ENCODE peak calls at places on chromosomes 6 and 20, in seven cellular contexts. One of them, this sample, is unnamed.

GRCh38 chr20:51345601-51346101 is 196.9 kb downstream of the NFATC2 start:
- DNase-seq in GM23248: peak
- DNase-seq in ELF-1: no peak
- DNase-seq in ELR: peak
- DNase-seq in fibroblast of the aortic adventitia: peak
- DNase-seq in stimulated activated CD4-positive, alpha-beta T cell treated with anti-CD3 and anti-CD28 coated beads, Interleukin-12 subunit alpha, Interleukin-12 subunit beta, amount 100 ng/mL, for 24 hours: no peak
- DNase-seq in GOT3: peak
- DNase-seq in this sample: no peak

GRCh38 chr6:10976571-10976970 is 67.5 kb downstream of the ELOVL2 start:
- DNase-seq in ELR: no peak
- DNase-seq in ELF-1: peak
- DNase-seq in stimulated activated CD4-positive, alpha-beta T cell treated with anti-CD3 and anti-CD28 coated beads, Interleukin-12 subunit alpha, Interleukin-12 subunit beta, amount 100 ng/mL, for 24 hours: no peak
- DNase-seq in GM23248: peak
- DNase-seq in fibroblast of the aortic adventitia: no peak
- DNase-seq in GOT3: no peak
- DNase-seq in this sample: no peak

GRCh38 chr20:62382306-62383198 is 4.4 kb upstream of the RPS21 start:
- DNase-seq in fibroblast of the aortic adventitia: peak
- DNase-seq in stimulated activated CD4-positive, alpha-beta T cell treated with anti-CD3 and anti-CD28 coated beads, Interleukin-12 subunit alpha, Interleukin-12 subunit beta, amount 100 ng/mL, for 24 hours: peak
- DNase-seq in GM23248: peak
- DNase-seq in GOT3: no peak
- DNase-seq in ELF-1: peak
- DNase-seq in ELR: peak
- DNase-seq in this sample: no peak

GRCh38 chr20:17501701-17502100 is 29.5 kb downstream of the BFSP1 start:
- DNase-seq in GOT3: no peak
- DNase-seq in ELR: no peak
- DNase-seq in ELF-1: no peak
- DNase-seq in stimulated activated CD4-positive, alpha-beta T cell treated with anti-CD3 and anti-CD28 coated beads, Interleukin-12 subunit alpha, Interleukin-12 subunit beta, amount 100 ng/mL, for 24 hours: no peak
- DNase-seq in GM23248: no peak
- DNase-seq in fibroblast of the aortic adventitia: no peak
- DNase-seq in this sample: no peak

GRCh38 chr20:31713312-31714049 is 9.2 kb downstream of the BCL2L1 start:
- DNase-seq in stimulated activated CD4-positive, alpha-beta T cell treated with anti-CD3 and anti-CD28 coated beads, Interleukin-12 subunit alpha, Interleukin-12 subunit beta, amount 100 ng/mL, for 24 hours: no peak
- DNase-seq in ELR: peak
- DNase-seq in GOT3: peak
- DNase-seq in GM23248: peak
- DNase-seq in ELF-1: peak
- DNase-seq in fibroblast of the aortic adventitia: peak
- DNase-seq in this sample: peak

GRCh38 chr6:49787176-49787575 is at the start of gene PGK2:
- DNase-seq in GOT3: no peak
- DNase-seq in GM23248: no peak
- DNase-seq in fibroblast of the aortic adventitia: no peak
- DNase-seq in ELR: peak
- DNase-seq in ELF-1: peak
- DNase-seq in stimulated activated CD4-positive, alpha-beta T cell treated with anti-CD3 and anti-CD28 coated beads, Interleukin-12 subunit alpha, Interleukin-12 subunit beta, amount 100 ng/mL, for 24 hours: no peak
- DNase-seq in this sample: no peak

GRCh38 chr6:125792172-125792571 is 1.4 kb downstream of the NCOA7 start:
- DNase-seq in fibroblast of the aortic adventitia: peak
- DNase-seq in ELF-1: no peak
- DNase-seq in ELR: no peak
- DNase-seq in GM23248: no peak
- DNase-seq in GOT3: no peak
- DNase-seq in stimulated activated CD4-positive, alpha-beta T cell treated with anti-CD3 and anti-CD28 coated beads, Interleukin-12 subunit alpha, Interleukin-12 subunit beta, amount 100 ng/mL, for 24 hours: no peak
- DNase-seq in this sample: no peak

GRCh38 chr6:79180082-79180481 is 54.4 kb downstream of the HMGN3 start:
- DNase-seq in ELR: no peak
- DNase-seq in GM23248: no peak
- DNase-seq in ELF-1: no peak
- DNase-seq in stimulated activated CD4-positive, alpha-beta T cell treated with anti-CD3 and anti-CD28 coated beads, Interleukin-12 subunit alpha, Interleukin-12 subunit beta, amount 100 ng/mL, for 24 hours: no peak
- DNase-seq in GOT3: no peak
- DNase-seq in fibroblast of the aortic adventitia: no peak
- DNase-seq in this sample: no peak

GRCh38 chr6:155387551-155387950 is 68.1 kb downstream of the NOX3 start:
- DNase-seq in stimulated activated CD4-positive, alpha-beta T cell treated with anti-CD3 and anti-CD28 coated beads, Interleukin-12 subunit alpha, Interleukin-12 subunit beta, amount 100 ng/mL, for 24 hours: no peak
- DNase-seq in fibroblast of the aortic adventitia: no peak
- DNase-seq in GOT3: no peak
- DNase-seq in ELF-1: no peak
- DNase-seq in GM23248: no peak
- DNase-seq in ELR: no peak
- DNase-seq in this sample: no peak

GRCh38 chr20:13325033-13325432 is 104.0 kb downstream of the ISM1 start:
- DNase-seq in GOT3: no peak
- DNase-seq in ELR: peak
- DNase-seq in GM23248: peak
- DNase-seq in fibroblast of the aortic adventitia: peak
- DNase-seq in ELF-1: peak
- DNase-seq in stimulated activated CD4-positive, alpha-beta T cell treated with anti-CD3 and anti-CD28 coated beads, Interleukin-12 subunit alpha, Interleukin-12 subunit beta, amount 100 ng/mL, for 24 hours: no peak
- DNase-seq in this sample: no peak

GRCh38 chr6:41894366-41895299 is 542 bp downstream of the USP49 start:
- DNase-seq in GM23248: peak
- DNase-seq in stimulated activated CD4-positive, alpha-beta T cell treated with anti-CD3 and anti-CD28 coated beads, Interleukin-12 subunit alpha, Interleukin-12 subunit beta, amount 100 ng/mL, for 24 hours: no peak
- DNase-seq in GOT3: no peak
- DNase-seq in ELR: peak
- DNase-seq in fibroblast of the aortic adventitia: no peak
- DNase-seq in ELF-1: peak
- DNase-seq in this sample: no peak

GRCh38 chr6:9252784-9253183 is 817.4 kb upstream of the SLC35B3 start:
- DNase-seq in GM23248: no peak
- DNase-seq in fibroblast of the aortic adventitia: no peak
- DNase-seq in ELF-1: peak
- DNase-seq in GOT3: no peak
- DNase-seq in stimulated activated CD4-positive, alpha-beta T cell treated with anti-CD3 and anti-CD28 coated beads, Interleukin-12 subunit alpha, Interleukin-12 subunit beta, amount 100 ng/mL, for 24 hours: no peak
- DNase-seq in ELR: no peak
- DNase-seq in this sample: no peak